ENCODE peak calls at places on chromosomes 3 and 15, in nine cellular contexts. J is T-helper 17 cell, Q is mammary epithelial cell, L is MM.1S, M is NCI-H774, T is neuronal stem cell, S is left ventricle myocardium inferior, N is WERI-Rb-1, U is HT-29. O is an unnamed sample.

GRCh38 chr15:66560856-66561525 is 4.8 kb downstream of the LCTL start:
- DNase-seq in J (no peak), Q (no peak), L (no peak), M (no peak), T (no peak), S (no peak), N (peak), U (no peak), O (no peak)

GRCh38 chr3:87317779-87318178 is 41.4 kb upstream of the POU1F1 start:
- DNase-seq in J (no peak), Q (no peak), L (no peak), M (no peak), T (no peak), S (no peak), N (no peak), U (no peak), O (no peak)

GRCh38 chr15:77569647-77570186 is 63.0 kb downstream of the LINGO1 start:
- DNase-seq in J (no peak), Q (no peak), L (no peak), M (no peak), T (no peak), S (no peak), N (peak), U (no peak), O (no peak)

GRCh38 chr15:39332846-39333245 is 248.0 kb upstream of the THBS1 start:
- DNase-seq in J (no peak), Q (no peak), L (no peak), M (no peak), T (no peak), S (no peak), N (no peak), U (no peak), O (no peak)

GRCh38 chr15:42063122-42063848 is 31.1 kb downstream of the PLA2G4D start:
- DNase-seq in J (no peak), Q (peak), L (no peak), M (no peak), T (no peak), S (no peak), N (peak), U (no peak), O (no peak)

GRCh38 chr3:123800352-123800682 is 83.8 kb downstream of the MYLK start:
- DNase-seq in J (no peak), Q (no peak), L (no peak), M (no peak), T (no peak), S (no peak), N (no peak), U (no peak), O (no peak)

GRCh38 chr15:57133127-57133968 is 214.9 kb downstream of the TCF12 start:
- DNase-seq in J (no peak), Q (no peak), L (no peak), M (peak), T (peak), S (no peak), N (peak), U (no peak), O (no peak)

GRCh38 chr3:153210660-153211059 is 48.6 kb downstream of the RAP2B start:
- DNase-seq in J (no peak), Q (peak), L (no peak), M (no peak), T (no peak), S (no peak), N (no peak), U (no peak), O (peak)

GRCh38 chr15:55290361-55291057 is 896 bp upstream of the RAB27A start:
- DNase-seq in J (peak), Q (peak), L (peak), M (peak), T (peak), S (peak), N (peak), U (peak), O (peak)

GRCh38 chr15:39597751-39598185 is 16.9 kb downstream of the THBS1 start:
- DNase-seq in J (no peak), Q (peak), L (no peak), M (no peak), T (no peak), S (no peak), N (no peak), U (no peak), O (no peak)

GRCh38 chr3:43549626-43550025 is 72.2 kb downstream of the ANO10 start:
- DNase-seq in J (no peak), Q (no peak), L (no peak), M (no peak), T (no peak), S (no peak), N (no peak), U (no peak), O (no peak)

GRCh38 chr3:77038468-77038927 is 1.4 kb upstream of the ROBO2 start:
- DNase-seq in J (no peak), Q (peak), L (peak), M (peak), T (peak), S (peak), N (peak), U (peak), O (peak)

GRCh38 chr3:112405845-112406244 is 72.9 kb downstream of the CD200 start:
- DNase-seq in J (no peak), Q (peak), L (no peak), M (no peak), T (no peak), S (no peak), N (no peak), U (no peak), O (peak)

GRCh38 chr3:131690800-131691199 is 188.0 kb upstream of the MRPL3 start:
- DNase-seq in J (no peak), Q (no peak), L (no peak), M (no peak), T (no peak), S (no peak), N (no peak), U (no peak), O (no peak)

GRCh38 chr15:74172751-74173544 is 562 bp upstream of the ISLR start:
- DNase-seq in J (no peak), Q (no peak), L (no peak), M (no peak), T (no peak), S (peak), N (no peak), U (no peak), O (no peak)

GRCh38 chr15:99613887-99614642 is 48.3 kb downstream of the MEF2A start:
- DNase-seq in J (no peak), Q (peak), L (no peak), M (no peak), T (no peak), S (no peak), N (no peak), U (no peak), O (no peak)

GRCh38 chr15:80401471-80401870 is 2.7 kb upstream of the ARNT2 start:
- DNase-seq in J (no peak), Q (no peak), L (no peak), M (no peak), T (no peak), S (no peak), N (no peak), U (no peak), O (no peak)

GRCh38 chr3:24616138-24616829 is 121.6 kb upstream of the THRB start:
- DNase-seq in J (no peak), Q (no peak), L (no peak), M (no peak), T (no peak), S (no peak), N (no peak), U (no peak), O (no peak)

GRCh38 chr3:19149388-19149787 is 1.1 kb downstream of the KCNH8 start:
- DNase-seq in J (no peak), Q (no peak), L (peak), M (no peak), T (peak), S (no peak), N (no peak), U (peak), O (peak)

GRCh38 chr15:26772588-26773484 is at the start of gene GABRB3:
- DNase-seq in J (no peak), Q (no peak), L (no peak), M (peak), T (peak), S (peak), N (peak), U (no peak), O (peak)

GRCh38 chr3:124771083-124771445 is 40.8 kb downstream of the UMPS start:
- DNase-seq in J (no peak), Q (no peak), L (peak), M (no peak), T (no peak), S (no peak), N (no peak), U (no peak), O (no peak)

GRCh38 chr3:138673641-138674040 is 65.1 kb downstream of the FAIM start:
- DNase-seq in J (no peak), Q (peak), L (no peak), M (peak), T (no peak), S (no peak), N (no peak), U (no peak), O (peak)

GRCh38 chr3:134594236-134594825 is 56.5 kb downstream of the KY start:
- DNase-seq in J (no peak), Q (no peak), L (no peak), M (peak), T (no peak), S (no peak), N (no peak), U (no peak), O (no peak)

GRCh38 chr15:70098461-70099166 is 897 bp upstream of the TLE3 start:
- DNase-seq in J (peak), Q (peak), L (peak), M (peak), T (peak), S (peak), N (no peak), U (peak), O (peak)

GRCh38 chr3:58167431-58168351 is 43.1 kb downstream of the DNASE1L3 start:
- DNase-seq in J (peak), Q (no peak), L (peak), M (no peak), T (no peak), S (peak), N (peak), U (peak), O (peak)

GRCh38 chr3:9108876-9109569 is 140.4 kb downstream of the SRGAP3 start:
- DNase-seq in J (no peak), Q (no peak), L (no peak), M (no peak), T (no peak), S (no peak), N (peak), U (no peak), O (peak)

GRCh38 chr15:68031406-68031805 is 22.7 kb upstream of the PIAS1 start:
- DNase-seq in J (no peak), Q (no peak), L (no peak), M (no peak), T (no peak), S (no peak), N (no peak), U (no peak), O (no peak)

GRCh38 chr3:354433-354832 is 157.9 kb downstream of the CHL1 start:
- DNase-seq in J (no peak), Q (peak), L (peak), M (peak), T (peak), S (no peak), N (peak), U (peak), O (peak)

GRCh38 chr3:81214626-81215025 is 546.8 kb downstream of the GBE1 start:
- DNase-seq in J (no peak), Q (no peak), L (no peak), M (no peak), T (no peak), S (no peak), N (no peak), U (no peak), O (no peak)